ENCODE peak calls at places on chromosomes 4 and X, in eight cellular contexts. S is stimulated activated CD4-positive, alpha-beta T cell treated with anti-CD3 and anti-CD28 coated beads, Interleukin-15, amount 100 ng/mL, for 1 hour; G is KG1; Y is NCI-H1105 treated with DMSO at 0.1 percent for 48 hours; N is HCT116; P is pons; Z is stimulated activated naive B cell treated with anti-CD40 and anti-IgM and Interleukin-4, amounts not matched to agents 10 μg/mL and 1 μg/mL and 100 μg/mL, for 72 hours; X is NCI-H2029. W is an unnamed sample.

GRCh38 chrX:49184294-49185061 is 1.7 kb downstream of the PRICKLE3 start:
- DNase-seq in S (no peak), G (no peak), Y (peak), N (peak), P (no peak), Z (no peak), X (peak), W (peak)

GRCh38 chr4:150337709-150338108 is 244.2 kb upstream of the MAB21L2 start:
- DNase-seq in S (no peak), G (no peak), Y (no peak), N (no peak), P (no peak), Z (no peak), X (no peak), W (peak)

GRCh38 chrX:74865725-74866124 is 59.5 kb downstream of the NEXMIF start:
- DNase-seq in S (no peak), G (no peak), Y (no peak), N (no peak), P (no peak), Z (no peak), X (no peak), W (no peak)

GRCh38 chr4:77821775-77822174 is 2.6 kb upstream of the CNOT6L start:
- DNase-seq in S (no peak), G (no peak), Y (no peak), N (no peak), P (no peak), Z (no peak), X (no peak), W (no peak)

GRCh38 chr4:8495803-8496202 is 55.2 kb downstream of the TRMT44 start:
- DNase-seq in S (no peak), G (no peak), Y (no peak), N (no peak), P (no peak), Z (no peak), X (no peak), W (peak)

GRCh38 chr4:80156410-80156809 is 40.9 kb upstream of the PRDM8 start:
- DNase-seq in S (no peak), G (no peak), Y (no peak), N (no peak), P (no peak), Z (no peak), X (no peak), W (no peak)

GRCh38 chr4:156931267-156931666 is 40.3 kb downstream of the PDGFC start:
- DNase-seq in S (no peak), G (no peak), Y (no peak), N (peak), P (no peak), Z (no peak), X (no peak), W (peak)

GRCh38 chr4:28149762-28150161 is 1289.1 kb downstream of the STIM2 start:
- DNase-seq in S (no peak), G (no peak), Y (no peak), N (no peak), P (no peak), Z (no peak), X (no peak), W (no peak)

GRCh38 chrX:123487674-123488073 is 245.2 kb downstream of the THOC2 start:
- DNase-seq in S (no peak), G (no peak), Y (no peak), N (no peak), P (no peak), Z (no peak), X (no peak), W (peak)

GRCh38 chrX:130741584-130741983 is 161.4 kb downstream of the ENOX2 start:
- DNase-seq in S (no peak), G (no peak), Y (peak), N (no peak), P (peak), Z (no peak), X (no peak), W (no peak)

GRCh38 chr4:81335221-81335912 is 120.3 kb upstream of the PRKG2 start:
- DNase-seq in S (no peak), G (no peak), Y (no peak), N (no peak), P (no peak), Z (no peak), X (no peak), W (peak)

GRCh38 chr4:168480991-168481588 is 798 bp upstream of the DDX60L start:
- DNase-seq in S (no peak), G (peak), Y (peak), N (peak), P (peak), Z (peak), X (peak), W (peak)

GRCh38 chr4:185717018-185717726 is 94.8 kb downstream of the SORBS2 start:
- DNase-seq in S (no peak), G (no peak), Y (no peak), N (no peak), P (no peak), Z (no peak), X (peak), W (no peak)

GRCh38 chr4:34972189-34972588 is 1272.1 kb downstream of the ARAP2 start:
- DNase-seq in S (no peak), G (no peak), Y (peak), N (no peak), P (no peak), Z (no peak), X (no peak), W (no peak)

GRCh38 chr4:37693450-37694190 is 7.4 kb upstream of the RELL1 start:
- DNase-seq in S (no peak), G (no peak), Y (no peak), N (no peak), P (no peak), Z (no peak), X (no peak), W (peak)

GRCh38 chrX:127276326-127276725 is 456.8 kb downstream of the PRR32 start:
- DNase-seq in S (no peak), G (no peak), Y (no peak), N (no peak), P (no peak), Z (no peak), X (no peak), W (no peak)

GRCh38 chr4:6362896-6363295 is 93.2 kb downstream of the WFS1 start:
- DNase-seq in S (no peak), G (no peak), Y (no peak), N (no peak), P (no peak), Z (no peak), X (no peak), W (peak)

GRCh38 chrX:141669689-141670088 is 28.9 kb downstream of the SPANXD start:
- DNase-seq in S (no peak), G (no peak), Y (peak), N (no peak), P (no peak), Z (no peak), X (no peak), W (peak)

GRCh38 chrX:8404443-8404842 is 60.2 kb upstream of the VCX3B start:
- DNase-seq in S (no peak), G (no peak), Y (no peak), N (no peak), P (no peak), Z (no peak), X (no peak), W (no peak)

GRCh38 chrX:10240918-10241317 is 84.1 kb downstream of the CLCN4 start:
- DNase-seq in S (no peak), G (no peak), Y (no peak), N (no peak), P (no peak), Z (no peak), X (no peak), W (peak)

GRCh38 chrX:56764975-56765791 is 36.1 kb downstream of the NBDY start:
- DNase-seq in S (no peak), G (no peak), Y (no peak), N (no peak), P (no peak), Z (peak), X (no peak), W (no peak)

GRCh38 chr4:101086801-101087586 is 260.3 kb downstream of the PPP3CA start:
- DNase-seq in S (no peak), G (no peak), Y (no peak), N (no peak), P (no peak), Z (no peak), X (no peak), W (no peak)

GRCh38 chr4:86615501-86615900 is 21.4 kb downstream of the PTPN13 start:
- DNase-seq in S (no peak), G (no peak), Y (no peak), N (no peak), P (no peak), Z (no peak), X (no peak), W (no peak)

GRCh38 chr4:97468272-97468671 is 675.0 kb downstream of the STPG2 start:
- DNase-seq in S (no peak), G (no peak), Y (no peak), N (no peak), P (no peak), Z (no peak), X (no peak), W (no peak)

GRCh38 chr4:6794189-6794588 is 11.7 kb downstream of the KIAA0232 start:
- DNase-seq in S (no peak), G (no peak), Y (no peak), N (no peak), P (no peak), Z (no peak), X (no peak), W (no peak)

GRCh38 chrX:20217279-20217678 is 49.4 kb downstream of the RPS6KA3 start:
- DNase-seq in S (no peak), G (no peak), Y (peak), N (peak), P (no peak), Z (no peak), X (peak), W (peak)

GRCh38 chr4:153367092-153367491 is 22.6 kb downstream of the MND1 start:
- DNase-seq in S (no peak), G (no peak), Y (no peak), N (no peak), P (no peak), Z (no peak), X (no peak), W (no peak)

GRCh38 chr4:145881991-145882390 is 56.6 kb downstream of the ZNF827 start:
- DNase-seq in S (no peak), G (no peak), Y (peak), N (no peak), P (peak), Z (no peak), X (peak), W (no peak)

GRCh38 chr4:3744901-3745300 is 21.3 kb upstream of the ADRA2C start:
- DNase-seq in S (no peak), G (no peak), Y (no peak), N (no peak), P (no peak), Z (no peak), X (no peak), W (no peak)

GRCh38 chr4:68736813-68737212 is 66.4 kb upstream of the UGT2B15 start:
- DNase-seq in S (no peak), G (no peak), Y (no peak), N (no peak), P (no peak), Z (no peak), X (no peak), W (no peak)

GRCh38 chr4:97498875-97499274 is 644.4 kb downstream of the STPG2 start:
- DNase-seq in S (no peak), G (no peak), Y (no peak), N (peak), P (no peak), Z (no peak), X (no peak), W (no peak)

GRCh38 chrX:97158270-97158669 is 274.6 kb downstream of the RPA4 start:
- DNase-seq in S (no peak), G (no peak), Y (peak), N (no peak), P (no peak), Z (no peak), X (peak), W (no peak)

GRCh38 chr4:153060191-153060590 is 124.1 kb downstream of the FHDC1 start:
- DNase-seq in S (no peak), G (no peak), Y (no peak), N (no peak), P (no peak), Z (no peak), X (no peak), W (no peak)

GRCh38 chrX:17052210-17052609 is 105.8 kb downstream of the REPS2 start:
- DNase-seq in S (no peak), G (no peak), Y (no peak), N (no peak), P (no peak), Z (no peak), X (no peak), W (peak)

GRCh38 chrX:103562801-103563200 is 22.5 kb upstream of the TCEAL4 start:
- DNase-seq in S (no peak), G (no peak), Y (no peak), N (no peak), P (no peak), Z (no peak), X (no peak), W (peak)

GRCh38 chr4:126777649-126778048 is 855.1 kb upstream of the INTU start:
- DNase-seq in S (no peak), G (no peak), Y (no peak), N (no peak), P (no peak), Z (no peak), X (no peak), W (peak)

W was measured in EH.